ENCODE peak calls at places on chromosomes 7 and 10, in five cellular contexts. F is stimulated activated CD8-positive, alpha-beta memory T cell treated with anti-CD3 and anti-CD28 coated beads, Interleukin-2, amount 100 ng/mL, for 48 hours; S is right atrium auricular region; Y is GM18507; R is DND-41. K is an unnamed sample.

GRCh38 chr10:51672039-51672535 is 27.3 kb downstream of the CSTF2T start:
- DNase-seq in F (no peak), Y (no peak), S (no peak), R (no peak), K (no peak)

GRCh38 chr7:91759205-91759863 is 121.2 kb downstream of the MTERF1 start:
- DNase-seq in S (no peak), Y (no peak), F (no peak), R (no peak), K (no peak)

GRCh38 chr7:73582664-73583202 is 4.4 kb upstream of the TBL2 start:
- DNase-seq in R (no peak), S (no peak), F (no peak), Y (no peak), K (no peak)

GRCh38 chr10:31581741-31582323 is 262.8 kb downstream of the ZEB1 start:
- DNase-seq in Y (peak), S (no peak), R (no peak), F (no peak), K (no peak)

GRCh38 chr10:22851865-22852239 is 76.0 kb upstream of the ARMC3 start:
- DNase-seq in R (no peak), F (no peak), Y (no peak), S (no peak), K (no peak)

GRCh38 chr10:92857904-92858514 is 9.7 kb downstream of the EXOC6 start:
- DNase-seq in S (no peak), Y (no peak), F (no peak), R (no peak), K (no peak)

GRCh38 chr7:2553831-2554581 is 1.3 kb downstream of the BRAT1 start:
- DNase-seq in R (no peak), S (no peak), F (no peak), Y (no peak), K (no peak)

GRCh38 chr10:48470115-48470892 is 134.6 kb downstream of the ARHGAP22 start:
- DNase-seq in F (no peak), S (no peak), Y (no peak), R (peak), K (no peak)

GRCh38 chr7:94656925-94657731 is 1.2 kb upstream of the SGCE start:
- DNase-seq in R (no peak), F (no peak), Y (no peak), S (no peak), K (no peak)

GRCh38 chr7:155669717-155670505 is 25.4 kb downstream of the RBM33 start:
- DNase-seq in R (no peak), F (no peak), S (no peak), Y (no peak), K (no peak)

GRCh38 chr7:70752794-70753241 is 379.1 kb upstream of the GALNT17 start:
- DNase-seq in F (no peak), R (no peak), Y (no peak), S (no peak), K (no peak)

GRCh38 chr10:78510566-78511323 is 477.1 kb downstream of the RPS24 start:
- DNase-seq in F (no peak), Y (no peak), R (no peak), S (no peak), K (no peak)

GRCh38 chr7:28316489-28316888 is 95.8 kb upstream of the CREB5 start:
- DNase-seq in S (no peak), R (no peak), F (no peak), Y (no peak), K (no peak)

GRCh38 chr7:36625247-36625646 is 99.0 kb downstream of the AOAH start:
- DNase-seq in Y (no peak), S (no peak), F (no peak), R (peak), K (no peak)

GRCh38 chr10:35353805-35354204 is 17.5 kb downstream of the CCNY start:
- DNase-seq in Y (no peak), R (no peak), F (no peak), S (no peak), K (no peak)

GRCh38 chr10:119480667-119481066 is 61.9 kb downstream of the RGS10 start:
- DNase-seq in R (no peak), Y (no peak), F (no peak), S (no peak), K (no peak)

GRCh38 chr7:90951986-90952648 is 312.1 kb upstream of the FZD1 start:
- DNase-seq in Y (no peak), S (no peak), F (no peak), R (no peak), K (no peak)

GRCh38 chr10:132654708-132655661 is 117.4 kb downstream of the INPP5A start:
- DNase-seq in F (peak), S (no peak), R (peak), Y (peak), K (peak)

GRCh38 chr10:43199684-43200537 is 61.7 kb downstream of the CSGALNACT2 start:
- DNase-seq in Y (no peak), S (no peak), R (no peak), F (no peak), K (no peak)

GRCh38 chr7:102061981-102062390 is 224.7 kb upstream of the SH2B2 start:
- DNase-seq in F (no peak), S (peak), R (no peak), Y (peak), K (no peak)

GRCh38 chr10:111486346-111486745 is 409.5 kb downstream of the ADRA2A start:
- DNase-seq in S (no peak), R (no peak), F (no peak), Y (no peak), K (no peak)

GRCh38 chr7:5766321-5766761 is 15.1 kb downstream of the RNF216 start:
- DNase-seq in Y (no peak), S (peak), F (no peak), R (no peak), K (no peak)

GRCh38 chr10:62264702-62265436 is 3.8 kb downstream of the RTKN2 start:
- DNase-seq in S (no peak), R (no peak), Y (no peak), F (no peak), K (no peak)

GRCh38 chr7:147400926-147401325 is 1189.6 kb upstream of the C7orf33 start:
- DNase-seq in S (no peak), F (no peak), Y (no peak), R (no peak), K (no peak)

GRCh38 chr7:140625908-140626868 is 14.4 kb downstream of the DENND2A start:
- DNase-seq in R (no peak), Y (no peak), F (no peak), S (peak), K (no peak)

GRCh38 chr10:119139464-119140067 is 25.9 kb downstream of the SFXN4 start:
- DNase-seq in R (peak), S (no peak), F (no peak), Y (no peak), K (peak)

GRCh38 chr10:14603539-14604102 is 171.1 kb downstream of the FAM107B start:
- DNase-seq in F (no peak), R (no peak), S (no peak), Y (no peak), K (no peak)

GRCh38 chr10:18610517-18610916 is 40.9 kb downstream of the NSUN6 start:
- DNase-seq in F (no peak), Y (no peak), S (no peak), R (no peak), K (no peak)

GRCh38 chr7:142104550-142105527 is 6.7 kb upstream of the MGAM2 start:
- DNase-seq in R (no peak), Y (no peak), S (no peak), F (no peak), K (no peak)

GRCh38 chr7:45689797-45690761 is 115.9 kb downstream of the ADCY1 start:
- DNase-seq in Y (no peak), R (no peak), S (peak), F (no peak), K (no peak)

GRCh38 chr7:96327429-96327828 is 5.5 kb upstream of the SLC25A13 start:
- DNase-seq in R (no peak), S (no peak), Y (no peak), F (no peak), K (no peak)

GRCh38 chr10:74887614-74888284 is 61.3 kb downstream of the KAT6B start:
- DNase-seq in Y (no peak), R (no peak), F (no peak), S (no peak), K (no peak)

GRCh38 chr10:13184726-13185514 is 23.6 kb downstream of the MCM10 start:
- DNase-seq in S (no peak), Y (no peak), R (no peak), F (no peak), K (no peak)

GRCh38 chr10:60967260-60967659 is 23.3 kb upstream of the RHOBTB1 start:
- DNase-seq in Y (no peak), R (no peak), S (no peak), F (no peak), K (no peak)

GRCh38 chr10:118944959-118945622 is 84.4 kb upstream of the NANOS1 start:
- DNase-seq in R (no peak), F (no peak), S (no peak), Y (no peak), K (no peak)

GRCh38 chr7:124575181-124575580 is 190.4 kb downstream of the GPR37 start:
- DNase-seq in R (no peak), S (no peak), Y (no peak), F (no peak), K (no peak)

GRCh38 chr10:78656815-78657621 is 411.7 kb upstream of the ZMIZ1 start:
- DNase-seq in F (no peak), Y (no peak), S (no peak), R (no peak), K (no peak)

GRCh38 chr10:117460846-117461765 is 81.4 kb upstream of the EMX2 start:
- DNase-seq in F (no peak), S (no peak), Y (no peak), R (no peak), K (no peak)

K was measured in stimulated activated CD4-positive, alpha-beta T cell treated with anti-CD3 and anti-CD28 coated beads, Interleukin-1b, Interleukin-23, amount 100 ng/mL, for 24 hours.